ENCODE peak calls at places on chromosomes 1 and 21, in six cellular contexts. R, J, W, A, U and F are unnamed samples.

GRCh38 chr1:202553560-202554038 is 156.7 kb downstream of the SYT2 start:
- DNase-seq in U (no peak), A (peak; percentile 79), J (no peak), W (peak; percentile 27), R (no peak), F (peak; percentile 92)

GRCh38 chr1:26574690-26575349 is 45.3 kb downstream of the RPS6KA1 start:
- DNase-seq in A (peak; percentile 80), W (peak; percentile 27), J (no peak), R (no peak), U (no peak), F (no peak)

GRCh38 chr21:37006521-37007291 is at the start of gene RIPPLY3:
- DNase-seq in R (peak; percentile 11), U (peak; percentile 38), A (no peak), W (no peak), J (no peak), F (no peak)

GRCh38 chr1:153561401-153561985 is 4.2 kb downstream of the S100A2 start:
- DNase-seq in U (peak; percentile 75), J (no peak), A (no peak), W (no peak), R (no peak), F (no peak)

GRCh38 chr1:218499021-218499691 is 154.0 kb downstream of the TGFB2 start:
- DNase-seq in A (peak; percentile 73), J (no peak), R (no peak), W (no peak), U (peak; percentile 80), F (peak; percentile 81)

GRCh38 chr1:52927219-52928082 is at the start of gene SCP2:
- DNase-seq in A (peak; percentile 58), R (peak; percentile 72), J (peak; percentile 68), U (peak; percentile 65), W (peak; percentile 86), F (peak; percentile 47)

GRCh38 chr1:64246294-64246917 is 43.0 kb downstream of the UBE2U start:
- DNase-seq in A (peak; percentile 59), W (no peak), R (peak; percentile 15), U (no peak), J (no peak), F (no peak)

GRCh38 chr1:152440635-152441471 is 26.8 kb upstream of the CRNN start:
- DNase-seq in A (peak; percentile 72), R (peak; percentile 51), W (peak; percentile 81), U (peak; percentile 68), J (peak; percentile 42), F (peak; percentile 59)

GRCh38 chr1:92848201-92848600 is 16.4 kb downstream of the RPL5 start:
- DNase-seq in A (no peak), J (no peak), U (peak; percentile 81), W (no peak), R (no peak), F (no peak)

GRCh38 chr1:221734187-221734586 is 7.7 kb downstream of the DUSP10 start:
- DNase-seq in W (no peak), R (no peak), U (no peak), J (no peak), A (no peak), F (no peak)

GRCh38 chr1:31669433-31669785 is 24.7 kb upstream of the PEF1 start:
- DNase-seq in A (no peak), J (no peak), R (no peak), W (no peak), U (no peak), F (no peak)

GRCh38 chr1:236064674-236065508 is at the start of gene NID1:
- DNase-seq in W (peak; percentile 72), R (peak; percentile 13), U (peak; percentile 42), A (peak; percentile 81), J (peak; percentile 22), F (peak; percentile 43)

GRCh38 chr1:207815466-207815865 is 63.6 kb downstream of the CD46 start:
- DNase-seq in R (no peak), W (no peak), A (no peak), U (no peak), J (no peak), F (no peak)

GRCh38 chr21:38756746-38757145 is 49.0 kb upstream of the ETS2 start:
- DNase-seq in R (no peak), A (peak; percentile 63), U (peak; percentile 26), J (no peak), W (no peak), F (peak; percentile 70)

DNA sequence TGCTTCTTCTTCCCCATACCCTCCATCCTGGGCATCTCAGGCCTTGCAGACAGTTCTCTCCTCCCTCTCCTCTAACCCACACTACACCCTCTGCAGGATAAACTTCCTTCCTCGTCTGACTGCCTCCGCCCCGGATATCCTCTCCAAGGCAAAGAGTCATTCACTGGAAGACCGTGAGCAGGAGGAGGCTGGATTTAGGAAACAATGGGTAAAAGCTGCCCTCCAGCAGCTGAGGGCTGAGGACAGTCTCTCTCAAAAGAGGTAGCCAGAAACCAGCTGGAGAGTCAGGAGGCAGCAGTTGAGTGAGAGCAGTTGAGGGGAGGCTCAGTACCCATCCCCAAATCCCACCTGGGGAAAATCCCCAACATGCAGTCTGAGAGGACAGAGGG is 1.4 kb downstream of the CSRP1 start:
- DNase-seq in J (no peak), U (peak; percentile 74), R (no peak), A (peak; percentile 56), W (no peak), F (peak; percentile 66)
- H3K4me3 ChIP-seq in J (no peak overlapping the region), U (peak overlapping the region; percentile 67), R (no peak overlapping the region), A (peak overlapping the region; percentile 62), W (no peak overlapping the region), F (peak overlapping the region; percentile 84)

GRCh38 chr1:32695098-32695904 is 7.3 kb downstream of the SYNC start:
- DNase-seq in R (no peak), W (peak; percentile 70), U (peak; percentile 6), J (no peak), A (peak; percentile 69), F (peak; percentile 39)
- H3K4me3 ChIP-seq in R (no peak overlapping the region), W (no peak overlapping the region), U (no peak overlapping the region), J (no peak overlapping the region), A (no peak overlapping the region), F (no peak overlapping the region)

GRCh38 chr1:966603-967295 is 467 bp downstream of the PLEKHN1 start:
- DNase-seq in R (peak; percentile 58), A (peak; percentile 52), U (peak; percentile 90), J (peak; percentile 50), W (peak; percentile 79), F (peak; percentile 49)

GRCh38 chr1:963746-964525 is 2.3 kb upstream of the PLEKHN1 start:
- DNase-seq in R (no peak), J (no peak), W (no peak), U (no peak), A (no peak), F (no peak)

GRCh38 chr1:964691-965525 is 1.4 kb upstream of the PLEKHN1 start:
- DNase-seq in W (no peak), R (no peak), A (no peak), J (no peak), U (no peak), F (no peak)

GRCh38 chr1:966135-966602 is at the start of gene PLEKHN1:
- DNase-seq in A (peak; percentile 42), U (peak; percentile 88), J (no peak), R (no peak), W (peak; percentile 49), F (peak; percentile 55)

DNA sequence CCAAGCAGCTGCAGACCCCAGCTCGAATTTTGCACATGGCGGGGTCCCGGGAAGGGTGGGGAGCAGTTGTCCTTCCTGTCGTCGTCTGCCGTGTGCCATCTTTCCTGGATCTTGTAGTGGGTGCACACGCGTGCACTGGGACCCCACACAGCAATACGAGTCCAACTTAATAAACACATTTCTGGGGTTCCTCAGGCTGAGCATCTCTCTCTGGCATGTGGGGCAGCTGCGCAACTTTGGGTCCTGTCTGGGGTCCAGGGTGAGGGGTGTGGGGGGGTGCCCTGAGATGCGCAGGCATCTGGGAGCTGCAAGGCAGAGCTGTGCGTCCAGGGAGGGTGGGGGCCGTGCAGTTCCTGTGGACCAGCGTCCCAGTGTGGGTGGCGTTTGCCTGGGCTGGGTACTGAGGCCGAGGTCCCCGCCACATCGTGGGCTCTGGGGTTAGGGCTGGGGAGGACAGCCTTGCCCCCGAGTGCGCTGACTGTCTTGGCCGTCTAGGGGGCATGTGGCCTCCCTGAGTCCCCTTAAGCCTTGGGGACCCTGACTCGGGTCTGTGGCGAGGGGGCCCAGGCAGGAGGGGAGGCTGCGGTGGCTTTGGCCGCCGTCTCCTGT is 652 bp upstream of the PLEKHN1 start:
- DNase-seq in J (no peak), R (no peak), W (no peak), A (no peak), U (no peak), F (no peak)
- H3K4me3 ChIP-seq in J (no peak overlapping the region), R (no peak overlapping the region), W (no peak overlapping the region), A (no peak overlapping the region), U (peak overlapping the region; percentile 43), F (no peak overlapping the region)

GRCh38 chr1:3746389-3746783 is 5.9 kb upstream of the CCDC27 start:
- DNase-seq in J (no peak), R (no peak), A (peak; percentile 6), W (no peak), U (no peak), F (no peak)

GRCh38 chr1:3749512-3749911 is 2.7 kb upstream of the CCDC27 start:
- DNase-seq in W (no peak), R (no peak), J (no peak), U (no peak), A (no peak), F (no peak)

GRCh38 chr1:3746784-3747521 is 5.3 kb upstream of the CCDC27 start:
- DNase-seq in U (peak; percentile 61), W (peak; percentile 96), R (peak; percentile 76), A (peak; percentile 66), J (peak; percentile 76), F (peak; percentile 58)

GRCh38 chr1:3747522-3747848 is 4.8 kb upstream of the CCDC27 start:
- DNase-seq in R (no peak), W (no peak), A (no peak), U (no peak), J (no peak), F (no peak)

GRCh38 chr1:3747903-3748302 is 4.3 kb upstream of the CCDC27 start:
- DNase-seq in U (no peak), J (no peak), W (no peak), R (no peak), A (no peak), F (no peak)
- H3K4me3 ChIP-seq in U (peak overlapping the region; percentile 73), J (peak overlapping the region; percentile 52), W (no peak overlapping the region), R (peak overlapping the region; percentile 51), A (peak overlapping the region; percentile 64), F (no peak overlapping the region)

DNA sequence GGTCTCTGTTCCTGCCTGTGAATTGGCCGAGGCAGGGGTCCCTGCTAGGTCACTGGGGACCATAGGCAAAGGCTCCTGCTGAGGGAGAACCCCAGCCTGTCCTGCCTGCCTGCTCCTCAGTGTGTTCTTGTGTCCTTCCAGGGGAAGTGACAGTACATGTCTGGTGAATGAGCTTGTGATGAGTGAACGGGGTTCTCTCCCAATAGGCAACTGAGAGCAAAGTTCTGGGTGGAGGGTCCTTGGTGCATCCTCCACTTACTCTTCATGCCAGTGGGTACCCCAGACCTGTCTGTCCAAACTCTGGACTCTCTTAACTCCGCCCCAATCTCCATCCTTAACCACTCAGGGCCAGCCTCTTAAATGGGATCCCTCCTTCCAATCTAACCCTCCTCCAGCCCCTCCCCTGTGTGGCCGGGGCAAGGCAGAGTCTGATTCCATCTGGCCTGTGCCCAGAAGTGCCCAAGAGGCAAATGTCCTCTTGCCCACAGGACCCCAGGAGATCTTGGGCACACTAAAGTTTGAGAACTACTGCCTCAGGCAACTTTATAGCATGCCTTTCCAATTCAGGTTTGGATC is 2.0 kb downstream of the XKR8 start:
- DNase-seq in W (peak; percentile 18), U (no peak), R (no peak), J (no peak), A (peak; percentile 15), F (no peak)
- H3K4me3 ChIP-seq in W (no peak overlapping the region), U (no peak overlapping the region), R (no peak overlapping the region), J (no peak overlapping the region), A (no peak overlapping the region), F (no peak overlapping the region)